ENCODE peak calls at places on chromosomes 16 and 17, in ten cellular contexts. One of them, this sample, is unnamed.

GRCh38 chr17:15651583-15652110 is 32.1 kb upstream of the FBXW10B start:
- DNase-seq in ELR: peak
- DNase-seq in NCI-H460: peak
- DNase-seq in H1: peak
- DNase-seq in astrocyte of the spinal cord: peak
- DNase-seq in activated naive CD4-positive, alpha-beta T cell: no peak
- DNase-seq in stimulated activated naive CD8-positive, alpha-beta T cell treated with anti-CD3 and anti-CD28 coated beads, Interleukin-15, amount 100 ng/mL, for 72 hours: peak
- DNase-seq in stimulated activated effector memory CD8-positive, alpha-beta T cell treated with anti-CD3 and anti-CD28 coated beads, Interleukin-12 subunit alpha, Interleukin-12 subunit beta, amount 100 ng/mL, for 72 hours: no peak
- DNase-seq in NCI-H1092: peak
- DNase-seq in HFFc6: peak
- DNase-seq in this sample: peak

GRCh38 chr17:77140878-77141767 is at the start of gene SEC14L1:
- DNase-seq in activated naive CD4-positive, alpha-beta T cell: no peak
- DNase-seq in NCI-H1092: no peak
- DNase-seq in HFFc6: peak
- DNase-seq in H1: peak
- DNase-seq in ELR: peak
- DNase-seq in stimulated activated effector memory CD8-positive, alpha-beta T cell treated with anti-CD3 and anti-CD28 coated beads, Interleukin-12 subunit alpha, Interleukin-12 subunit beta, amount 100 ng/mL, for 72 hours: peak
- DNase-seq in NCI-H460: no peak
- DNase-seq in stimulated activated naive CD8-positive, alpha-beta T cell treated with anti-CD3 and anti-CD28 coated beads, Interleukin-15, amount 100 ng/mL, for 72 hours: peak
- DNase-seq in astrocyte of the spinal cord: no peak
- DNase-seq in this sample: peak

GRCh38 chr17:17677299-17678040 is 3.8 kb upstream of the RAI1 start:
- DNase-seq in stimulated activated effector memory CD8-positive, alpha-beta T cell treated with anti-CD3 and anti-CD28 coated beads, Interleukin-12 subunit alpha, Interleukin-12 subunit beta, amount 100 ng/mL, for 72 hours: no peak
- DNase-seq in stimulated activated naive CD8-positive, alpha-beta T cell treated with anti-CD3 and anti-CD28 coated beads, Interleukin-15, amount 100 ng/mL, for 72 hours: no peak
- DNase-seq in HFFc6: no peak
- DNase-seq in astrocyte of the spinal cord: no peak
- DNase-seq in ELR: no peak
- DNase-seq in NCI-H1092: no peak
- DNase-seq in H1: no peak
- DNase-seq in activated naive CD4-positive, alpha-beta T cell: no peak
- DNase-seq in NCI-H460: no peak
- DNase-seq in this sample: no peak

GRCh38 chr17:81230043-81230820 is 7.5 kb upstream of the CEP131 start:
- DNase-seq in stimulated activated naive CD8-positive, alpha-beta T cell treated with anti-CD3 and anti-CD28 coated beads, Interleukin-15, amount 100 ng/mL, for 72 hours: no peak
- DNase-seq in H1: no peak
- DNase-seq in stimulated activated effector memory CD8-positive, alpha-beta T cell treated with anti-CD3 and anti-CD28 coated beads, Interleukin-12 subunit alpha, Interleukin-12 subunit beta, amount 100 ng/mL, for 72 hours: no peak
- DNase-seq in NCI-H1092: no peak
- DNase-seq in HFFc6: no peak
- DNase-seq in activated naive CD4-positive, alpha-beta T cell: no peak
- DNase-seq in ELR: no peak
- DNase-seq in NCI-H460: peak
- DNase-seq in astrocyte of the spinal cord: no peak
- DNase-seq in this sample: no peak

GRCh38 chr17:76638263-76638662 is 5.3 kb downstream of the ST6GALNAC1 start:
- DNase-seq in NCI-H460: no peak
- DNase-seq in HFFc6: no peak
- DNase-seq in ELR: no peak
- DNase-seq in stimulated activated naive CD8-positive, alpha-beta T cell treated with anti-CD3 and anti-CD28 coated beads, Interleukin-15, amount 100 ng/mL, for 72 hours: no peak
- DNase-seq in activated naive CD4-positive, alpha-beta T cell: no peak
- DNase-seq in stimulated activated effector memory CD8-positive, alpha-beta T cell treated with anti-CD3 and anti-CD28 coated beads, Interleukin-12 subunit alpha, Interleukin-12 subunit beta, amount 100 ng/mL, for 72 hours: no peak
- DNase-seq in NCI-H1092: no peak
- DNase-seq in astrocyte of the spinal cord: no peak
- DNase-seq in H1: no peak
- DNase-seq in this sample: no peak

GRCh38 chr16:27818231-27818630 is 245.3 kb downstream of the GSG1L start:
- DNase-seq in NCI-H1092: no peak
- DNase-seq in H1: no peak
- DNase-seq in stimulated activated effector memory CD8-positive, alpha-beta T cell treated with anti-CD3 and anti-CD28 coated beads, Interleukin-12 subunit alpha, Interleukin-12 subunit beta, amount 100 ng/mL, for 72 hours: no peak
- DNase-seq in NCI-H460: no peak
- DNase-seq in astrocyte of the spinal cord: no peak
- DNase-seq in stimulated activated naive CD8-positive, alpha-beta T cell treated with anti-CD3 and anti-CD28 coated beads, Interleukin-15, amount 100 ng/mL, for 72 hours: no peak
- DNase-seq in ELR: no peak
- DNase-seq in activated naive CD4-positive, alpha-beta T cell: no peak
- DNase-seq in HFFc6: no peak
- DNase-seq in this sample: no peak

GRCh38 chr17:12510535-12510934 is 155.2 kb upstream of the MYOCD start:
- DNase-seq in NCI-H460: no peak
- DNase-seq in NCI-H1092: no peak
- DNase-seq in activated naive CD4-positive, alpha-beta T cell: no peak
- DNase-seq in stimulated activated effector memory CD8-positive, alpha-beta T cell treated with anti-CD3 and anti-CD28 coated beads, Interleukin-12 subunit alpha, Interleukin-12 subunit beta, amount 100 ng/mL, for 72 hours: no peak
- DNase-seq in stimulated activated naive CD8-positive, alpha-beta T cell treated with anti-CD3 and anti-CD28 coated beads, Interleukin-15, amount 100 ng/mL, for 72 hours: no peak
- DNase-seq in astrocyte of the spinal cord: peak
- DNase-seq in HFFc6: peak
- DNase-seq in H1: no peak
- DNase-seq in ELR: peak
- DNase-seq in this sample: no peak

GRCh38 chr16:12262454-12263180 is 286.1 kb downstream of the SNX29 start:
- DNase-seq in ELR: no peak
- DNase-seq in NCI-H1092: peak
- DNase-seq in stimulated activated effector memory CD8-positive, alpha-beta T cell treated with anti-CD3 and anti-CD28 coated beads, Interleukin-12 subunit alpha, Interleukin-12 subunit beta, amount 100 ng/mL, for 72 hours: no peak
- DNase-seq in activated naive CD4-positive, alpha-beta T cell: no peak
- DNase-seq in NCI-H460: no peak
- DNase-seq in astrocyte of the spinal cord: no peak
- DNase-seq in HFFc6: no peak
- DNase-seq in H1: no peak
- DNase-seq in stimulated activated naive CD8-positive, alpha-beta T cell treated with anti-CD3 and anti-CD28 coated beads, Interleukin-15, amount 100 ng/mL, for 72 hours: no peak
- DNase-seq in this sample: no peak

GRCh38 chr17:68182940-68183551 is 64.8 kb upstream of the AMZ2 start:
- DNase-seq in NCI-H460: no peak
- DNase-seq in astrocyte of the spinal cord: no peak
- DNase-seq in stimulated activated naive CD8-positive, alpha-beta T cell treated with anti-CD3 and anti-CD28 coated beads, Interleukin-15, amount 100 ng/mL, for 72 hours: peak
- DNase-seq in ELR: no peak
- DNase-seq in stimulated activated effector memory CD8-positive, alpha-beta T cell treated with anti-CD3 and anti-CD28 coated beads, Interleukin-12 subunit alpha, Interleukin-12 subunit beta, amount 100 ng/mL, for 72 hours: no peak
- DNase-seq in activated naive CD4-positive, alpha-beta T cell: no peak
- DNase-seq in NCI-H1092: no peak
- DNase-seq in HFFc6: no peak
- DNase-seq in H1: no peak
- DNase-seq in this sample: peak

GRCh38 chr17:57808882-57809281 is 41.0 kb downstream of the MRPS23 start:
- DNase-seq in activated naive CD4-positive, alpha-beta T cell: no peak
- DNase-seq in stimulated activated naive CD8-positive, alpha-beta T cell treated with anti-CD3 and anti-CD28 coated beads, Interleukin-15, amount 100 ng/mL, for 72 hours: no peak
- DNase-seq in H1: no peak
- DNase-seq in stimulated activated effector memory CD8-positive, alpha-beta T cell treated with anti-CD3 and anti-CD28 coated beads, Interleukin-12 subunit alpha, Interleukin-12 subunit beta, amount 100 ng/mL, for 72 hours: no peak
- DNase-seq in ELR: no peak
- DNase-seq in NCI-H460: no peak
- DNase-seq in HFFc6: no peak
- DNase-seq in NCI-H1092: no peak
- DNase-seq in astrocyte of the spinal cord: no peak
- DNase-seq in this sample: no peak

GRCh38 chr17:49687878-49688491 is 10.1 kb upstream of the SPOP start:
- DNase-seq in NCI-H1092: no peak
- DNase-seq in astrocyte of the spinal cord: peak
- DNase-seq in HFFc6: peak
- DNase-seq in H1: no peak
- DNase-seq in NCI-H460: peak
- DNase-seq in stimulated activated naive CD8-positive, alpha-beta T cell treated with anti-CD3 and anti-CD28 coated beads, Interleukin-15, amount 100 ng/mL, for 72 hours: peak
- DNase-seq in activated naive CD4-positive, alpha-beta T cell: no peak
- DNase-seq in ELR: peak
- DNase-seq in stimulated activated effector memory CD8-positive, alpha-beta T cell treated with anti-CD3 and anti-CD28 coated beads, Interleukin-12 subunit alpha, Interleukin-12 subunit beta, amount 100 ng/mL, for 72 hours: no peak
- DNase-seq in this sample: no peak

GRCh38 chr16:68287276-68288251 is 23.2 kb downstream of the SLC7A6OS start:
- DNase-seq in stimulated activated effector memory CD8-positive, alpha-beta T cell treated with anti-CD3 and anti-CD28 coated beads, Interleukin-12 subunit alpha, Interleukin-12 subunit beta, amount 100 ng/mL, for 72 hours: no peak
- DNase-seq in ELR: peak
- DNase-seq in HFFc6: peak
- DNase-seq in H1: no peak
- DNase-seq in activated naive CD4-positive, alpha-beta T cell: no peak
- DNase-seq in NCI-H1092: no peak
- DNase-seq in astrocyte of the spinal cord: peak
- DNase-seq in NCI-H460: no peak
- DNase-seq in stimulated activated naive CD8-positive, alpha-beta T cell treated with anti-CD3 and anti-CD28 coated beads, Interleukin-15, amount 100 ng/mL, for 72 hours: peak
- DNase-seq in this sample: no peak

GRCh38 chr17:80812362-80813088 is 179.1 kb upstream of the CHMP6 start:
- DNase-seq in stimulated activated effector memory CD8-positive, alpha-beta T cell treated with anti-CD3 and anti-CD28 coated beads, Interleukin-12 subunit alpha, Interleukin-12 subunit beta, amount 100 ng/mL, for 72 hours: no peak
- DNase-seq in activated naive CD4-positive, alpha-beta T cell: no peak
- DNase-seq in NCI-H460: no peak
- DNase-seq in ELR: no peak
- DNase-seq in stimulated activated naive CD8-positive, alpha-beta T cell treated with anti-CD3 and anti-CD28 coated beads, Interleukin-15, amount 100 ng/mL, for 72 hours: no peak
- DNase-seq in H1: no peak
- DNase-seq in astrocyte of the spinal cord: no peak
- DNase-seq in NCI-H1092: no peak
- DNase-seq in HFFc6: no peak
- DNase-seq in this sample: no peak

GRCh38 chr17:39174907-39175694 is 9.1 kb upstream of the ARL5C start:
- DNase-seq in stimulated activated naive CD8-positive, alpha-beta T cell treated with anti-CD3 and anti-CD28 coated beads, Interleukin-15, amount 100 ng/mL, for 72 hours: peak
- DNase-seq in activated naive CD4-positive, alpha-beta T cell: peak
- DNase-seq in astrocyte of the spinal cord: peak
- DNase-seq in NCI-H460: peak
- DNase-seq in NCI-H1092: peak
- DNase-seq in ELR: peak
- DNase-seq in H1: peak
- DNase-seq in stimulated activated effector memory CD8-positive, alpha-beta T cell treated with anti-CD3 and anti-CD28 coated beads, Interleukin-12 subunit alpha, Interleukin-12 subunit beta, amount 100 ng/mL, for 72 hours: peak
- DNase-seq in HFFc6: peak
- DNase-seq in this sample: peak

GRCh38 chr17:68489919-68490318 is 22.3 kb upstream of the PRKAR1A start:
- DNase-seq in stimulated activated effector memory CD8-positive, alpha-beta T cell treated with anti-CD3 and anti-CD28 coated beads, Interleukin-12 subunit alpha, Interleukin-12 subunit beta, amount 100 ng/mL, for 72 hours: no peak
- DNase-seq in NCI-H1092: no peak
- DNase-seq in HFFc6: no peak
- DNase-seq in activated naive CD4-positive, alpha-beta T cell: no peak
- DNase-seq in ELR: no peak
- DNase-seq in stimulated activated naive CD8-positive, alpha-beta T cell treated with anti-CD3 and anti-CD28 coated beads, Interleukin-15, amount 100 ng/mL, for 72 hours: no peak
- DNase-seq in astrocyte of the spinal cord: no peak
- DNase-seq in H1: no peak
- DNase-seq in NCI-H460: no peak
- DNase-seq in this sample: no peak

GRCh38 chr17:71828182-71828596 is 292.6 kb upstream of the SOX9 start:
- DNase-seq in HFFc6: no peak
- DNase-seq in NCI-H460: no peak
- DNase-seq in ELR: peak
- DNase-seq in H1: peak
- DNase-seq in activated naive CD4-positive, alpha-beta T cell: no peak
- DNase-seq in astrocyte of the spinal cord: peak
- DNase-seq in stimulated activated naive CD8-positive, alpha-beta T cell treated with anti-CD3 and anti-CD28 coated beads, Interleukin-15, amount 100 ng/mL, for 72 hours: no peak
- DNase-seq in stimulated activated effector memory CD8-positive, alpha-beta T cell treated with anti-CD3 and anti-CD28 coated beads, Interleukin-12 subunit alpha, Interleukin-12 subunit beta, amount 100 ng/mL, for 72 hours: no peak
- DNase-seq in NCI-H1092: peak
- DNase-seq in this sample: no peak

GRCh38 chr17:44759096-44759915 is 518 bp downstream of the ADAM11 start:
- DNase-seq in HFFc6: no peak
- DNase-seq in H1: no peak
- DNase-seq in ELR: peak
- DNase-seq in stimulated activated effector memory CD8-positive, alpha-beta T cell treated with anti-CD3 and anti-CD28 coated beads, Interleukin-12 subunit alpha, Interleukin-12 subunit beta, amount 100 ng/mL, for 72 hours: no peak
- DNase-seq in NCI-H460: no peak
- DNase-seq in NCI-H1092: no peak
- DNase-seq in stimulated activated naive CD8-positive, alpha-beta T cell treated with anti-CD3 and anti-CD28 coated beads, Interleukin-15, amount 100 ng/mL, for 72 hours: no peak
- DNase-seq in astrocyte of the spinal cord: no peak
- DNase-seq in activated naive CD4-positive, alpha-beta T cell: no peak
- DNase-seq in this sample: no peak

GRCh38 chr17:72592242-72592966 is 471.6 kb downstream of the SOX9 start:
- DNase-seq in activated naive CD4-positive, alpha-beta T cell: no peak
- DNase-seq in NCI-H460: peak
- DNase-seq in astrocyte of the spinal cord: peak
- DNase-seq in stimulated activated naive CD8-positive, alpha-beta T cell treated with anti-CD3 and anti-CD28 coated beads, Interleukin-15, amount 100 ng/mL, for 72 hours: peak
- DNase-seq in HFFc6: peak
- DNase-seq in NCI-H1092: peak
- DNase-seq in H1: peak
- DNase-seq in stimulated activated effector memory CD8-positive, alpha-beta T cell treated with anti-CD3 and anti-CD28 coated beads, Interleukin-12 subunit alpha, Interleukin-12 subunit beta, amount 100 ng/mL, for 72 hours: peak
- DNase-seq in ELR: peak
- DNase-seq in this sample: peak

GRCh38 chr17:72600934-72601333 is 480.1 kb downstream of the SOX9 start:
- DNase-seq in NCI-H1092: no peak
- DNase-seq in activated naive CD4-positive, alpha-beta T cell: no peak
- DNase-seq in stimulated activated naive CD8-positive, alpha-beta T cell treated with anti-CD3 and anti-CD28 coated beads, Interleukin-15, amount 100 ng/mL, for 72 hours: no peak
- DNase-seq in NCI-H460: no peak
- DNase-seq in H1: no peak
- DNase-seq in ELR: peak
- DNase-seq in HFFc6: peak
- DNase-seq in stimulated activated effector memory CD8-positive, alpha-beta T cell treated with anti-CD3 and anti-CD28 coated beads, Interleukin-12 subunit alpha, Interleukin-12 subunit beta, amount 100 ng/mL, for 72 hours: no peak
- DNase-seq in astrocyte of the spinal cord: peak
- DNase-seq in this sample: no peak

GRCh38 chr17:75927286-75927922 is 13.4 kb downstream of the FBF1 start:
- DNase-seq in NCI-H1092: no peak
- DNase-seq in astrocyte of the spinal cord: no peak
- DNase-seq in ELR: peak
- DNase-seq in HFFc6: no peak
- DNase-seq in stimulated activated effector memory CD8-positive, alpha-beta T cell treated with anti-CD3 and anti-CD28 coated beads, Interleukin-12 subunit alpha, Interleukin-12 subunit beta, amount 100 ng/mL, for 72 hours: no peak
- DNase-seq in NCI-H460: no peak
- DNase-seq in stimulated activated naive CD8-positive, alpha-beta T cell treated with anti-CD3 and anti-CD28 coated beads, Interleukin-15, amount 100 ng/mL, for 72 hours: no peak
- DNase-seq in activated naive CD4-positive, alpha-beta T cell: no peak
- DNase-seq in H1: no peak
- DNase-seq in this sample: no peak

GRCh38 chr17:60422162-60422665 is at the start of gene CHCT1:
- DNase-seq in ELR: no peak
- DNase-seq in NCI-H1092: no peak
- DNase-seq in astrocyte of the spinal cord: no peak
- DNase-seq in stimulated activated effector memory CD8-positive, alpha-beta T cell treated with anti-CD3 and anti-CD28 coated beads, Interleukin-12 subunit alpha, Interleukin-12 subunit beta, amount 100 ng/mL, for 72 hours: no peak
- DNase-seq in H1: no peak
- DNase-seq in NCI-H460: no peak
- DNase-seq in stimulated activated naive CD8-positive, alpha-beta T cell treated with anti-CD3 and anti-CD28 coated beads, Interleukin-15, amount 100 ng/mL, for 72 hours: no peak
- DNase-seq in HFFc6: no peak
- DNase-seq in activated naive CD4-positive, alpha-beta T cell: no peak
- DNase-seq in this sample: no peak

GRCh38 chr17:67602974-67603373 is 114.8 kb upstream of the NOL11 start:
- DNase-seq in stimulated activated naive CD8-positive, alpha-beta T cell treated with anti-CD3 and anti-CD28 coated beads, Interleukin-15, amount 100 ng/mL, for 72 hours: peak
- DNase-seq in ELR: peak
- DNase-seq in astrocyte of the spinal cord: peak
- DNase-seq in HFFc6: peak
- DNase-seq in stimulated activated effector memory CD8-positive, alpha-beta T cell treated with anti-CD3 and anti-CD28 coated beads, Interleukin-12 subunit alpha, Interleukin-12 subunit beta, amount 100 ng/mL, for 72 hours: peak
- DNase-seq in activated naive CD4-positive, alpha-beta T cell: no peak
- DNase-seq in H1: peak
- DNase-seq in NCI-H460: peak
- DNase-seq in NCI-H1092: peak
- DNase-seq in this sample: peak

GRCh38 chr17:42844271-42844670 is at the start of gene AOC2:
- DNase-seq in stimulated activated effector memory CD8-positive, alpha-beta T cell treated with anti-CD3 and anti-CD28 coated beads, Interleukin-12 subunit alpha, Interleukin-12 subunit beta, amount 100 ng/mL, for 72 hours: no peak
- DNase-seq in activated naive CD4-positive, alpha-beta T cell: no peak
- DNase-seq in HFFc6: no peak
- DNase-seq in ELR: no peak
- DNase-seq in NCI-H460: no peak
- DNase-seq in NCI-H1092: no peak
- DNase-seq in stimulated activated naive CD8-positive, alpha-beta T cell treated with anti-CD3 and anti-CD28 coated beads, Interleukin-15, amount 100 ng/mL, for 72 hours: no peak
- DNase-seq in astrocyte of the spinal cord: no peak
- DNase-seq in H1: no peak
- DNase-seq in this sample: no peak

GRCh38 chr16:52548261-52549010 is 1.5 kb upstream of the TOX3 start:
- DNase-seq in activated naive CD4-positive, alpha-beta T cell: no peak
- DNase-seq in stimulated activated effector memory CD8-positive, alpha-beta T cell treated with anti-CD3 and anti-CD28 coated beads, Interleukin-12 subunit alpha, Interleukin-12 subunit beta, amount 100 ng/mL, for 72 hours: no peak
- DNase-seq in astrocyte of the spinal cord: no peak
- DNase-seq in NCI-H460: no peak
- DNase-seq in ELR: no peak
- DNase-seq in stimulated activated naive CD8-positive, alpha-beta T cell treated with anti-CD3 and anti-CD28 coated beads, Interleukin-15, amount 100 ng/mL, for 72 hours: no peak
- DNase-seq in NCI-H1092: no peak
- DNase-seq in H1: no peak
- DNase-seq in HFFc6: no peak
- DNase-seq in this sample: no peak

This sample was measured in activated T-helper 2 cell treated with anti-CD3 and anti-CD28 coated beads, Interferon-gamma antibody, Interleukin-2, Interleukin-4, amounts not matched to agents 10 μg/mL and 5 μg/mL and 100 μg/mL, durations not matched to agents 14 hours and 24 hours and 36 hours.